ENCODE peak calls at places on chromosomes 12 and 14, in four cellular contexts. One of them, this sample, is unnamed.

GRCh38 chr12:75212072-75212471 is 2.4 kb upstream of the KCNC2 start:
- DNase-seq in GM20000: no peak
- DNase-seq in stomach: no peak
- DNase-seq in mesendoderm: no peak
- DNase-seq in this sample: no peak

GRCh38 chr12:87270894-87271293 is 758.3 kb downstream of the C12orf50 start:
- DNase-seq in mesendoderm: no peak
- DNase-seq in GM20000: no peak
- DNase-seq in stomach: no peak
- DNase-seq in this sample: no peak

GRCh38 chr12:4274396-4274959 is 916 bp downstream of the CCND2 start:
- DNase-seq in mesendoderm: no peak
- DNase-seq in GM20000: no peak
- DNase-seq in stomach: no peak
- DNase-seq in this sample: no peak

GRCh38 chr14:100165376-100165775 is 5.9 kb upstream of the DEGS2 start:
- DNase-seq in GM20000: no peak
- DNase-seq in mesendoderm: peak
- DNase-seq in stomach: peak
- DNase-seq in this sample: no peak

GRCh38 chr12:43318002-43318401 is 234.0 kb downstream of the ADAMTS20 start:
- DNase-seq in stomach: no peak
- DNase-seq in mesendoderm: no peak
- DNase-seq in GM20000: no peak
- DNase-seq in this sample: no peak

GRCh38 chr12:1054103-1054838 is 63.2 kb downstream of the ERC1 start:
- DNase-seq in stomach: no peak
- DNase-seq in mesendoderm: peak
- DNase-seq in GM20000: no peak
- DNase-seq in this sample: no peak

GRCh38 chr12:32435921-32436710 is 36.8 kb downstream of the FGD4 start:
- DNase-seq in mesendoderm: no peak
- DNase-seq in stomach: no peak
- DNase-seq in GM20000: no peak
- DNase-seq in this sample: no peak

GRCh38 chr12:72272731-72273498 is 745 bp downstream of the TRHDE start:
- DNase-seq in mesendoderm: peak
- DNase-seq in stomach: no peak
- DNase-seq in GM20000: peak
- DNase-seq in this sample: peak

GRCh38 chr14:20631023-20631820 is 10.3 kb downstream of the OR6S1 start:
- DNase-seq in mesendoderm: peak
- DNase-seq in GM20000: no peak
- DNase-seq in stomach: peak
- DNase-seq in this sample: no peak

GRCh38 chr14:47966411-47966810 is 291.0 kb upstream of the MDGA2 start:
- DNase-seq in mesendoderm: peak
- DNase-seq in stomach: no peak
- DNase-seq in GM20000: no peak
- DNase-seq in this sample: no peak

GRCh38 chr14:39374846-39375245 is 57.4 kb downstream of the FBXO33 start:
- DNase-seq in mesendoderm: no peak
- DNase-seq in stomach: no peak
- DNase-seq in GM20000: no peak
- DNase-seq in this sample: no peak

GRCh38 chr14:83664389-83664788 is 1865.6 kb upstream of the FLRT2 start:
- DNase-seq in stomach: no peak
- DNase-seq in GM20000: no peak
- DNase-seq in mesendoderm: peak
- DNase-seq in this sample: no peak

GRCh38 chr12:15851919-15852318 is 30.3 kb upstream of the STRAP start:
- DNase-seq in stomach: no peak
- DNase-seq in mesendoderm: peak
- DNase-seq in GM20000: no peak
- DNase-seq in this sample: no peak

GRCh38 chr14:59098377-59098776 is 90.1 kb upstream of the DAAM1 start:
- DNase-seq in stomach: no peak
- DNase-seq in mesendoderm: no peak
- DNase-seq in GM20000: no peak
- DNase-seq in this sample: no peak

GRCh38 chr12:109967383-109968031 is 28.7 kb downstream of the GIT2 start:
- DNase-seq in mesendoderm: peak
- DNase-seq in GM20000: no peak
- DNase-seq in stomach: no peak
- DNase-seq in this sample: no peak

GRCh38 chr14:94690896-94691657 is 78.8 kb downstream of the GSC start:
- DNase-seq in stomach: no peak
- DNase-seq in mesendoderm: no peak
- DNase-seq in GM20000: no peak
- DNase-seq in this sample: no peak

GRCh38 chr12:47736877-47737676 is 11.8 kb upstream of the ENDOU start:
- DNase-seq in GM20000: no peak
- DNase-seq in stomach: peak
- DNase-seq in mesendoderm: no peak
- DNase-seq in this sample: peak

GRCh38 chr12:3071107-3071506 is 6.1 kb upstream of the TSPAN9 start:
- DNase-seq in GM20000: no peak
- DNase-seq in mesendoderm: no peak
- DNase-seq in stomach: no peak
- DNase-seq in this sample: no peak

GRCh38 chr14:52055215-52055614 is 13.6 kb downstream of the NID2 start:
- DNase-seq in GM20000: no peak
- DNase-seq in mesendoderm: no peak
- DNase-seq in stomach: no peak
- DNase-seq in this sample: no peak

GRCh38 chr12:2195085-2195484 is 142.3 kb downstream of the CACNA1C start:
- DNase-seq in mesendoderm: no peak
- DNase-seq in stomach: no peak
- DNase-seq in GM20000: no peak
- DNase-seq in this sample: no peak

GRCh38 chr14:56814468-56815074 is 4.3 kb upstream of the OTX2 start:
- DNase-seq in stomach: no peak
- DNase-seq in GM20000: no peak
- DNase-seq in mesendoderm: peak
- DNase-seq in this sample: no peak

GRCh38 chr12:15729097-15729496 is 60.1 kb downstream of the EPS8 start:
- DNase-seq in mesendoderm: no peak
- DNase-seq in stomach: no peak
- DNase-seq in GM20000: no peak
- DNase-seq in this sample: no peak

GRCh38 chr14:100692859-100693558 is 33.7 kb upstream of the DLK1 start:
- DNase-seq in mesendoderm: peak
- DNase-seq in GM20000: no peak
- DNase-seq in stomach: no peak
- DNase-seq in this sample: no peak

GRCh38 chr12:71551529-71551928 is 111.9 kb downstream of the LGR5 start:
- DNase-seq in GM20000: no peak
- DNase-seq in mesendoderm: no peak
- DNase-seq in stomach: no peak
- DNase-seq in this sample: no peak

GRCh38 chr14:24436355-24437019 is 6.1 kb downstream of the SDR39U1 start:
- DNase-seq in stomach: no peak
- DNase-seq in mesendoderm: peak
- DNase-seq in GM20000: peak
- DNase-seq in this sample: no peak

GRCh38 chr12:176321-177181 is 37.4 kb downstream of the SLC6A12 start:
- DNase-seq in GM20000: no peak
- DNase-seq in stomach: peak
- DNase-seq in mesendoderm: peak
- DNase-seq in this sample: no peak

GRCh38 chr12:14257734-14258467 is 107.6 kb upstream of the ATF7IP start:
- DNase-seq in mesendoderm: peak
- DNase-seq in stomach: peak
- DNase-seq in GM20000: peak
- DNase-seq in this sample: peak

GRCh38 chr14:94640721-94641631 is 28.8 kb downstream of the SERPINA3 start:
- DNase-seq in GM20000: no peak
- DNase-seq in stomach: peak
- DNase-seq in mesendoderm: peak
- DNase-seq in this sample: no peak